ENCODE peak calls at places on chromosomes 5 and 9, in six cellular contexts. Z is nephron progenitor cell, M is dorsolateral prefrontal cortex, N is AG04450, H is omental fat pad, T is endodermal cell. E is an unnamed sample.
A peak's percentile ranks its signal among the peaks of the same experiment; 100 is the strongest.

GRCh38 chr5:176157656-176158055 is 80.6 kb upstream of the SIMC1 start:
- DNase-seq in Z (no peak), M (no peak), N (no peak), H (no peak), T (no peak), E (no peak)

GRCh38 chr9:88291853-88292252 is 96.4 kb upstream of the SPIN1 start:
- DNase-seq in Z (no peak), M (no peak), N (no peak), H (no peak), T (no peak), E (no peak)

GRCh38 chr5:36200513-36200912 is 41.2 kb downstream of the NADK2 start:
- DNase-seq in Z (no peak), M (no peak), N (no peak), H (no peak), T (no peak), E (no peak)

GRCh38 chr5:154118832-154119442 is 71.6 kb upstream of the GALNT10 start:
- DNase-seq in Z (no peak), M (no peak), N (no peak), H (no peak), T (peak; percentile 49), E (no peak)

GRCh38 chr5:87393331-87393730 is 19.4 kb downstream of the CCNH start:
- DNase-seq in Z (no peak), M (no peak), N (peak; percentile 58), H (no peak), T (no peak), E (no peak)

GRCh38 chr5:157454273-157454672 is 5.7 kb upstream of the NIPAL4 start:
- DNase-seq in Z (no peak), M (no peak), N (no peak), H (no peak), T (no peak), E (no peak)

GRCh38 chr5:154642499-154643245 is 112.5 kb upstream of the LARP1 start:
- DNase-seq in Z (no peak), M (no peak), N (no peak), H (no peak), T (no peak), E (no peak)

GRCh38 chr9:2506310-2506709 is 115.3 kb upstream of the VLDLR start:
- DNase-seq in Z (no peak), M (no peak), N (no peak), H (no peak), T (no peak), E (no peak)

GRCh38 chr5:138712791-138713190 is 40.4 kb upstream of the CTNNA1 start:
- DNase-seq in Z (no peak), M (no peak), N (no peak), H (no peak), T (no peak), E (no peak)

GRCh38 chr5:69024241-69024651 is 69.6 kb upstream of the SLC30A5 start:
- DNase-seq in Z (no peak), M (no peak), N (no peak), H (no peak), T (peak; percentile 58), E (peak; percentile 12)

GRCh38 chr5:173902743-173903142 is 14.6 kb downstream of the CPEB4 start:
- DNase-seq in Z (no peak), M (no peak), N (no peak), H (no peak), T (no peak), E (no peak)

GRCh38 chr5:65722575-65723424 is 795 bp downstream of the NLN start:
- DNase-seq in Z (peak; percentile 16), M (no peak), N (no peak), H (no peak), T (peak; percentile 72), E (peak; percentile 15)

GRCh38 chr5:10607666-10608442 is 44.0 kb downstream of the ANKRD33B start:
- DNase-seq in Z (no peak), M (no peak), N (no peak), H (no peak), T (peak; percentile 62), E (no peak)

GRCh38 chr5:5071554-5071953 is 68.6 kb upstream of the ADAMTS16 start:
- DNase-seq in Z (no peak), M (no peak), N (no peak), H (no peak), T (no peak), E (no peak)

DNA sequence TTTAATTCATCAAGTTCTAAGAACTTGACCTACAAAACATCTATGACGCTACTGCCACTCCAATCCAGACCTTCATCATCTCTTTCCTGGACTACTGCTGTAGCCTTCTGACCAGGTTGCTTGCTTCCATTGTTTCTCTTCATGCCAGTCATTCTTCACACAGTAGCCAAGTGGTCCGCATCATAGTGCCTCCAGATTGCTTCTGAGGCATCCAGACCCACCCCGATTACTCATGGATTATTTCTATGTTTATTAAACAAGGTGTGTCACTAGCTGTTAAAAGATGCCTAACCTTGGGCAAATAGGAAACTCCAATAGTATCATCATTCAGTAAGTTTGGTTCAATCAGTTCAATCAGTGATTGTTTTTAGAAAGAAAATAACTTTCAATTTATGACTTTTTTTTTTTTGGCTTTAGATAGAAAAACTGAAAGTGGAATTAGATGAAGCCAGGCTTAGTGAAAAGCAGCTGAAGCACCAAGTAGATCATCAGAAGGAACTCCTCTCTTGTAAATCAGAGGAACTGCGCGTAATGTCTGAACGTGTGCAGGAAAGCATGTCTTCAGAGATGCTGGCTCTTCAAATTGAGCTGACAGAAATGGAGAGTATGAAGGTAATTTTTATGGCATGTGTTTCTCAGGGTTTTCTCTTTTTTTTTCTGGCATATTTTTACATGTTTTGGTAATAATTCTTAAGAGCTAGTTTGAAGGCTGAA is 9.5 kb downstream of the SPDL1 start:
- DNase-seq in Z (no peak), M (no peak), N (no peak), H (no peak), T (no peak), E (no peak)
- TF ChIP-seq CTCF in Z (no peak), M (no peak), N (no peak), H (no peak), T (no peak), E (no peak)

GRCh38 chr9:92295240-92295790 is 1.8 kb upstream of the IARS1 start:
- DNase-seq in Z (no peak), M (no peak), N (no peak), H (no peak), T (peak; percentile 51), E (no peak)

GRCh38 chr9:92294297-92294676 is 790 bp upstream of the IARS1 start:
- DNase-seq in Z (no peak), M (no peak), N (no peak), H (no peak), T (peak; percentile 54), E (no peak)

GRCh38 chr9:92292338-92293074 is 991 bp downstream of the IARS1 start:
- DNase-seq in Z (peak; percentile 50), M (no peak), N (no peak), H (no peak), T (no peak), E (no peak)

GRCh38 chr9:92293075-92293354 is 482 bp downstream of the IARS1 start:
- DNase-seq in Z (no peak), M (no peak), N (no peak), H (no peak), T (no peak), E (no peak)

DNA sequence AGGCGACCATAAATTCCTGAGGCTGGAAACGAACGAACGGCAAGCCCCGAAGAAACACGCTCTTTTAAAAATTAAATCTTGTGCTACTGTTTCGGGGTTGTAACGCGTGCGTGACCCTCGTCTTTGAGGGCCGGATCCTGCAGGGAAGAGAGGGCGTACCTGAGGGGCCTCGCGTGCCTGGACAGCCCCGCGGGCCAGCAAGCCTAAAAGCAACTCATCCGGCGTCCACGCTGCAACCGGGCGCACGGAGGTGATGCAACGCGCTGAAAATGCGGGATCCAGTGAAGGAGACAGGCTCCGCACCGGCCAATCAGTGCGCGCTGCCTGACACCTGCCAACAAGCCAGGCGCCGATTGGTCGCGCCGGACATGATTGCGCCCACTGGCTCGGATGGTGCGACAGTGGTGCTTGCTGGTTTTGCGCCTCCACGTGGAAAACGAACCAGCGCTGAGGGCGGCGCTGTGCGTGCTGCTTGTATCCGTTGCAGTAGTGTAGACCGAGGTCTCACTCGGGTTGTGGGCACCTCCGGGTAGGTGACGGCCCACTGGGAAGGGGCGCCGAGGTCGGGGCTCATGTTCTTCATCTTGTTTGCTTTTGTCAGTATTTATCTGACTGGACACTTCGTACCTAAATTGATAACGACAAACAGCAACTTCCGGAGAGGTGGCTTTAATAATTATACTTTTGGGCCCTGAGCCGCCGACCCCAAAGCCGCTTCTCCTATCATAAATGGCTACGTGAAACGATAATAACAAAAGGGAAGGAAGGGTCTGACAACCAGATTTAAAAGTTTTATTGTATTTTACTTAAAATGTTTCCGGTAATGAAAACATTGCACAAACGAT is at the start of gene IARS1:
- DNase-seq in Z (peak; percentile 99), M (peak; percentile 99), N (peak; percentile 97), H (peak; percentile 99), T (peak; percentile 100), E (peak; percentile 100)
- TF ChIP-seq CTCF in Z (no peak), M (peak; percentile 14), N (peak; percentile 43), H (no peak), T (peak; percentile 35), E (no peak)

GRCh38 chr5:59588922-59589321 is 304.6 kb downstream of the PDE4D start:
- DNase-seq in Z (no peak), M (no peak), N (no peak), H (no peak), T (no peak), E (no peak)

GRCh38 chr5:59584858-59585846 is 308.4 kb downstream of the PDE4D start:
- DNase-seq in Z (no peak), M (peak; percentile 56), N (no peak), H (no peak), T (no peak), E (no peak)

GRCh38 chr5:59591162-59591561 is 302.4 kb downstream of the PDE4D start:
- DNase-seq in Z (no peak), M (no peak), N (no peak), H (no peak), T (no peak), E (no peak)

GRCh38 chr5:59586811-59587340 is 306.6 kb downstream of the PDE4D start:
- DNase-seq in Z (no peak), M (no peak), N (no peak), H (no peak), T (no peak), E (no peak)

DNA sequence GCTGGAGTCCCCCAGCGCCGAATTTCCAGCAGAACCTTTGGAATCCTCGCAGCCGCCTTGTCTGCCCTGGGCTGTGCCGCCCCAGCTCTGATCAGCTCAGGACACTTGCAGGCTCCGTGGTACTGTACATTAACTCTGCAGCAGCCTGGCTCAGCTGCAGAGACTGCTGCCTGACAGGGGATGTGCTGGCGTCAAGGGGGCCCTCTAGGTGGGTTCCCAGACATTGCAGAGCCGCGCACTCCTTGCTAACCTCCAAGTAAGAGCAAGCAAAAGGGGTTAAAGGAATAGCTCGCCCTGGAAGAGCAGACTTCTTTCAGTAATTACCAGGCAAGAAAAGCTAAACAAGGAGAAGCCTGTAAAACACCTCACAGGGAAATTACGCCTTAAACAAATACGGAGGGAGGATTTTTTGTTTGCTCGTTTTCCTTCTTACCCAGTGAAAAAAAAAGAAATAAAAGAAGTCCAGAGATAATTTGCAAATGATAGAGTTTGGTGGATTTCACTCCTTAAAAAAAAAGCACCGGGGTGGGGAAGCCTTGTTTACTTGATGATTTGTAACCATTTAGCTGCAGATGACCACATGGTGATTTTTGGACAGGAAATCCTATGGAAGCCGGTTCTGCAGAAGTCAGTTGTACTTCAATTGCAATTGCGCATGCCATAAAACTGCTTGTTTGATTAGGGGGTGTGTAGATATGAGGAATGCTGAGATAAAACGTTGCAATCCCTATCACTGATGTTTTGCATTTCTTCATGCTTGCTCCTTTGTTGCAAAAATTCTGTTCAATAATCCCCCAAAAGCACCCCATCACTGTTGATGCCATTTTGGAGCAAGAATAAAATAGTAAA is 305.8 kb downstream of the PDE4D start:
- DNase-seq in Z (peak; percentile 73), M (peak; percentile 92), N (peak; percentile 30), H (no peak), T (peak; percentile 91), E (peak; percentile 65)
- TF ChIP-seq CTCF in Z (peak; percentile 43), M (no peak), N (peak; percentile 44), H (no peak), T (peak; percentile 73), E (no peak)

GRCh38 chr5:145859897-145860296 is 12.9 kb downstream of the GRXCR2 start:
- DNase-seq in Z (no peak), M (no peak), N (no peak), H (no peak), T (no peak), E (no peak)
- TF ChIP-seq CTCF in Z (peak; percentile 24), M (no peak), N (peak; percentile 24), H (no peak), T (peak; percentile 71), E (peak; percentile 68)

E was measured in endothelial cell.